ENCODE peak calls at places on chromosomes 1 and 21, in six cellular contexts. K is putamen, I is germinal center, C is amygdala, F is thyroid gland, W is ovary. U is an unnamed sample.

GRCh38 chr1:181318858-181319235 is 164.5 kb upstream of the CACNA1E start:
- DNase-seq in K (no peak), I (no peak), C (no peak), F (no peak), W (no peak), U (no peak)

GRCh38 chr1:15062479-15063099 is 91.0 kb upstream of the TMEM51 start:
- DNase-seq in K (no peak), C (no peak), W (no peak), F (no peak), I (no peak), U (no peak)

GRCh38 chr21:36773111-36773510 is 74.2 kb downstream of the SIM2 start:
- DNase-seq in W (peak), C (no peak), F (peak), I (no peak), K (no peak), U (peak)

GRCh38 chr1:200846421-200846820 is 26.4 kb upstream of the GPR25 start:
- DNase-seq in F (no peak), K (no peak), I (no peak), W (no peak), C (no peak), U (no peak)

GRCh38 chr1:170247751-170248521 is 102.2 kb downstream of the NTMT2 start:
- DNase-seq in K (no peak), W (no peak), F (no peak), I (no peak), C (no peak), U (no peak)

GRCh38 chr1:63779872-63780271 is 6.1 kb downstream of the ROR1 start:
- DNase-seq in C (no peak), K (no peak), F (no peak), W (no peak), I (no peak), U (no peak)

GRCh38 chr1:243580072-243580471 is 270.0 kb downstream of the AKT3 start:
- DNase-seq in F (no peak), C (no peak), I (no peak), W (no peak), K (no peak), U (no peak)

GRCh38 chr1:234515411-234515810 is 36.4 kb upstream of the TARBP1 start:
- DNase-seq in W (no peak), I (no peak), C (no peak), F (peak), K (no peak), U (no peak)

GRCh38 chr1:236608930-236609726 is 4.8 kb upstream of the HEATR1 start:
- DNase-seq in C (peak), K (peak), F (peak), W (peak), I (peak), U (peak)

GRCh38 chr1:11421443-11421842 is 57.5 kb upstream of the DISP3 start:
- DNase-seq in F (no peak), C (no peak), K (no peak), I (no peak), W (no peak), U (no peak)

GRCh38 chr1:12669529-12670068 is 25.7 kb downstream of the AADACL4 start:
- DNase-seq in I (no peak), K (no peak), W (no peak), F (no peak), C (no peak), U (no peak)

GRCh38 chr1:150981177-150981804 is 801 bp upstream of the ANXA9 start:
- DNase-seq in W (no peak), C (no peak), F (peak), K (no peak), I (no peak), U (peak)

GRCh38 chr1:53899206-53899628 is 5.2 kb downstream of the DIO1 start:
- DNase-seq in K (no peak), C (no peak), W (peak), I (no peak), F (peak), U (peak)

GRCh38 chr1:232470711-232471110 is 159.2 kb downstream of the SIPA1L2 start:
- DNase-seq in K (no peak), W (no peak), F (no peak), C (no peak), I (no peak), U (no peak)

GRCh38 chr1:183450086-183450485 is 22.2 kb upstream of the SMG7 start:
- DNase-seq in W (no peak), K (no peak), F (no peak), C (no peak), I (no peak), U (no peak)

GRCh38 chr1:108142773-108143394 is 57.3 kb downstream of the SLC25A24 start:
- DNase-seq in C (no peak), F (no peak), K (no peak), W (no peak), I (no peak), U (no peak)

GRCh38 chr1:234721476-234722266 is 111.7 kb upstream of the IRF2BP2 start:
- DNase-seq in I (no peak), F (peak), K (peak), C (no peak), W (peak), U (peak)

GRCh38 chr21:33761104-33762036 is 119.1 kb downstream of the ITSN1 start:
- DNase-seq in K (peak), C (no peak), I (no peak), F (peak), W (no peak), U (no peak)

GRCh38 chr1:151047925-151048644 is 534 bp downstream of the C1orf56 start:
- DNase-seq in F (peak), K (peak), C (peak), I (peak), W (peak), U (peak)

U was measured in body of pancreas.